ENCODE peak calls at places on chromosomes 2 and 18, in nine cellular contexts. P is DND-41, L is neural progenitor cell, K is NB4, X is cardiac muscle cell, J is GM23248, T is BJ, U is heart right ventricle, C is AG09309. Q is an unnamed sample.

GRCh38 chr2:195612515-195613495 is 44.2 kb upstream of the SLC39A10 start:
- DNase-seq in P (no peak), L (peak), K (no peak), X (peak), J (peak), T (peak), U (no peak), C (peak), Q (no peak)

GRCh38 chr2:112877423-112877822 is 33.5 kb upstream of the IL37 start:
- DNase-seq in P (no peak), L (no peak), K (no peak), X (no peak), J (peak), T (no peak), U (no peak), C (no peak), Q (no peak)

GRCh38 chr2:217909156-217909820 is 93.5 kb downstream of the TNS1 start:
- DNase-seq in P (no peak), L (no peak), K (no peak), X (no peak), J (no peak), T (no peak), U (no peak), C (no peak), Q (no peak)

GRCh38 chr2:41928593-41928992 is 119.2 kb upstream of the PKDCC start:
- DNase-seq in P (no peak), L (no peak), K (no peak), X (peak), J (peak), T (peak), U (no peak), C (peak), Q (no peak)

GRCh38 chr2:102337012-102337411 is 18.6 kb upstream of the IL18R1 start:
- DNase-seq in P (no peak), L (no peak), K (no peak), X (peak), J (peak), T (no peak), U (no peak), C (no peak), Q (no peak)

GRCh38 chr2:23788100-23788499 is 138.8 kb downstream of the ATAD2B start:
- DNase-seq in P (no peak), L (no peak), K (peak), X (no peak), J (no peak), T (no peak), U (no peak), C (no peak), Q (peak)

GRCh38 chr2:142285480-142285879 is 154.7 kb upstream of the LRP1B start:
- DNase-seq in P (no peak), L (no peak), K (no peak), X (no peak), J (no peak), T (no peak), U (no peak), C (no peak), Q (no peak)

GRCh38 chr2:53778536-53779162 is 8.1 kb downstream of the ASB3 start:
- DNase-seq in P (no peak), L (no peak), K (peak), X (no peak), J (no peak), T (no peak), U (no peak), C (no peak), Q (no peak)

DNA sequence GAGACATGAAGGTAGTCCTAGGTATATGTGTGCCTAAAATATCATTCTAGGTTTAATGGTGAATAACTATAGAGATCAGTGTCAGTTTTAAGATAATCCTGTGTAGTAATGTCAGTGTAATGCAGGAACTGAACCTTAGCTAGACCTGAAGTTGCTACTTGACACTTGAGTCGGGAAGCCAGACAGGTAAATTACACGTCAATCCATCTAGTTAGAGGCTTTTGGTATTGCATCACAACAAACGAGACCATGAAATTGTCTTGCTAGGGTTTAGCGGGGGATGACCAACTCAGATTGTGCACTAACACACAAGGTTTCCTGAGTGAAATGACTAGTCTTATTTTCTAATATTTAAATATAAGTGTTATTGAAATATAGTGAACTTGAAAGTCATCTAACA is 2.0 kb downstream of the YPEL5 start:
- DNase-seq in P (no peak), L (no peak), K (peak), X (no peak), J (no peak), T (no peak), U (no peak), C (no peak), Q (no peak)
- H3K4me3 ChIP-seq in P (no peak), L (peak), K (no peak), X (no peak), J (peak), T (no peak), U (no peak), C (no peak), Q (no peak)

GRCh38 chr18:23238152-23238531 is 102.9 kb downstream of the CABLES1 start:
- DNase-seq in P (no peak), L (no peak), K (no peak), X (peak), J (peak), T (no peak), U (peak), C (no peak), Q (no peak)
- H3K4me3 ChIP-seq in P (no peak), L (no peak), K (no peak), X (no peak), J (peak), T (no peak), U (peak), C (no peak), Q (no peak)

DNA sequence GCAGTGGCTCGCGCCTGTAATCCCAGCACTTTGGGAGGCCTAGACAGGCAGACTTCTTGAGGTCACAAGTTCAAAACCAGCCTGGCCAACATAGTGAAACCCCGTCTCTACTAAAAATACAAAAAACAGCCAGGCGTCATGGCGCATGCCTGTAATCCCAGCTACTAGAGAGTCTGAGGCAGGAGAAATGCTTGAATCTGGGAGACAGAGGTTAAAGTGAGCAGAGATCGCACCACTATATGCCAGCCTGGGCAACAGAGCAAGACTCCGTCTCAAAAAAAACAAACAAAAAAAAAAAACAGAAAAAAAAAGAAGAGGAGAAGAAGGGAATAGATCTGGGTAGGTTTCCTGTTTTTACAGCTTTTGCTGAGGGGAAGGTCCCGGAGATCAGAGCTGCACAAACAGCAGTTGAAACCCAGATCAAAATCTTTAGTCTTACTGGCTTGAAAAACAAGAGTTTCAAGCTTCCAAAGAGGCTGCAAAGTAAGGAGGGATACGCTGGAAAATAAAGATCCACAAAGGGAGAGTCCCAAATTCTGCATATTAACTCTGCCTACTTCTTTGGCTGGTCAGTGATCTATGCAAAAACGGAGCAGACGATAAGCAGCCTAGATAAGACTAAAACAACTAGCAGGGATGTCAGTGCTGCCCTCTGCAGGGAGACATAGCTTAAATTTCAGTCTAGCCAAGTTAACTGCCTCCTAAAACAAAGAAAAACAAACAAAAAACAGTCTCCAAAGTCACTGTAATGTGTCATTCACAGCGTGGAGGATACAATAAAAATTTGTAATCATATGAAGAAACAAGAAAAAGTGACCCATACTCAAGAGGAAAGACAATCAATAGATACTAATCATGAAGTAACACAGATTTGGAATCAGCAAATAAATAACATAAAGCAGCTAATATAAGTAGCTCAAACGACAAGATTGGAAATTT is 74.1 kb downstream of the TLK1 start:
- DNase-seq in P (peak), L (peak), K (peak), X (peak), J (peak), T (peak), U (peak), C (peak), Q (peak)
- H3K4me3 ChIP-seq in P (no peak), L (no peak), K (no peak), X (no peak), J (no peak), T (no peak), U (peak), C (no peak), Q (no peak)

GRCh38 chr2:8139668-8140202 is 542.1 kb upstream of the ID2 start:
- DNase-seq in P (no peak), L (no peak), K (no peak), X (no peak), J (no peak), T (no peak), U (no peak), C (no peak), Q (no peak)
- H3K4me3 ChIP-seq in P (no peak), L (no peak), K (no peak), X (no peak), J (peak), T (no peak), U (no peak), C (no peak), Q (no peak)

GRCh38 chr18:59694824-59695223 is 2.4 kb downstream of the CCBE1 start:
- DNase-seq in P (no peak), L (no peak), K (no peak), X (no peak), J (no peak), T (no peak), U (no peak), C (no peak), Q (no peak)
- H3K4me3 ChIP-seq in P (no peak), L (no peak), K (no peak), X (no peak), J (peak), T (peak), U (no peak), C (no peak), Q (no peak)

DNA sequence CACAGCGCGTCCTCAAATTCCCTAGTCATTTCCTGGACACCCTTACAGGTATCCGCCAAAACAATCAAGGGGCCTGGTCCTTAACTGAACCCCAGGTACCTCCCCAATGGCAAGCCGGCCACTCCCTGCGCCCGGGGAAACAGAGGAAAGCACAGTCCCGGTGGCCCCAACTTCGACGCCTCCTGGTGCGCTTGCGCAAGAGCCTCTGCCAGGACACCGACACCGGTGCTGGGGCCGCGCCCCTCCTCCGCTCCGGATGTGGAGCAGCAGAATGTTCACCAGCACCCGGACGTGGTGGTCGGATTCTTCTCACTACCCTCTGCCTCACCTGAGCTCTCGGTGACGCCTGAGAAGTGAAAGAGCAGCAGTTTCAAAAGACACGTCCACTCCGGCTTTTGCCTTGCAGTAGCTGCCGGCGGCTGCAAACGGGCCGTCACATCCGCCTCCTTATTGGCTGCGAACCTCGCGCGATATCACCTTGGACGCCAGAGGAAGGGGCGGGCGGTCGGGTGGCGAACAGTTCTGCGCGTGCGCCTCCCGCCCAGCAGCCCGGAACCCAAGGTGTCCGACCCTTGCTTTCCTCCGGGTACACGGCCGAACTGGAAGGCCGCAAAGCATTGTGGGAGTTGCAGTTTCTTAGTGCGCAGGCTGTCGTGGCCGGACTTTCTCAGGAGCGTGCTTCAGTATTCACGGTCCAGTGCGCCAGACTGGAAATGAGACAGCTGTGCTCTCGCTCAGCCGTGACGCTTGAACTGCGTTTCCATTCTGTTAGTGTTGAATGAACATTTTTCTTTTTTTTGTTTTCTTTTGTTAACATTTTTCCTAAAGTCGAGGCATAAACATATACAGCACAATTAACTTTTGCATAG is at the start of gene TXNDC9:
- DNase-seq in P (peak), L (peak), K (peak), X (peak), J (peak), T (peak), U (peak), C (peak), Q (peak)
- H3K4me3 ChIP-seq in P (peak), L (peak), K (peak), X (peak), J (peak), T (peak), U (peak), C (peak), Q (peak)